ENCODE peak calls at places on chromosomes 2 and 18, in four cellular contexts. O, M, R and T are unnamed samples.

GRCh38 chr2:28492276-28492675 is 3.6 kb upstream of the PLB1 start:
- DNase-seq in O (no peak), M (no peak), R (no peak), T (no peak)

GRCh38 chr18:59001166-59001565 is 136.5 kb downstream of the ZNF532 start:
- DNase-seq in O (no peak), M (no peak), R (no peak), T (no peak)

GRCh38 chr2:133768261-133769021 is 200.2 kb upstream of the NCKAP5 start:
- DNase-seq in O (peak), M (peak), R (no peak), T (peak)

GRCh38 chr18:79800353-79801180 is 2.8 kb downstream of the KCNG2 start:
- DNase-seq in O (no peak), M (no peak), R (no peak), T (no peak)

GRCh38 chr2:135744761-135745314 is 3.2 kb downstream of the UBXN4 start:
- DNase-seq in O (no peak), M (no peak), R (peak), T (no peak)

GRCh38 chr2:45435316-45435715 is 175.8 kb downstream of the SRBD1 start:
- DNase-seq in O (no peak), M (no peak), R (no peak), T (no peak)

GRCh38 chr2:186459009-186459408 is 27.1 kb upstream of the ZC3H15 start:
- DNase-seq in O (no peak), M (no peak), R (peak), T (no peak)

GRCh38 chr2:2520396-2520795 is 189.3 kb upstream of the MYT1L start:
- DNase-seq in O (no peak), M (no peak), R (no peak), T (no peak)

GRCh38 chr18:36402765-36403396 is 105.4 kb downstream of the FHOD3 start:
- DNase-seq in O (peak), M (peak), R (no peak), T (no peak)

GRCh38 chr2:3423492-3424170 is 44.1 kb downstream of the TRAPPC12 start:
- DNase-seq in O (peak), M (peak), R (peak), T (peak)

GRCh38 chr2:78992807-78993517 is 32.5 kb upstream of the REG3G start:
- DNase-seq in O (no peak), M (no peak), R (no peak), T (peak)

GRCh38 chr2:127194447-127194846 is 25.7 kb downstream of the CYP27C1 start:
- DNase-seq in O (no peak), M (no peak), R (no peak), T (no peak)

GRCh38 chr18:25136416-25137132 is 215.4 kb downstream of the ZNF521 start:
- DNase-seq in O (peak), M (peak), R (no peak), T (no peak)

GRCh38 chr2:76973610-76974009 is 548.6 kb downstream of the LRRTM4 start:
- DNase-seq in O (no peak), M (no peak), R (no peak), T (no peak)

GRCh38 chr18:23662309-23663263 is at the start of gene ANKRD29:
- DNase-seq in O (peak), M (peak), R (no peak), T (peak)

GRCh38 chr18:59779979-59780378 is 82.8 kb upstream of the CCBE1 start:
- DNase-seq in O (no peak), M (no peak), R (peak), T (no peak)

GRCh38 chr2:200966770-200967169 is 3.3 kb upstream of the ORC2 start:
- DNase-seq in O (no peak), M (no peak), R (peak), T (no peak)

GRCh38 chr2:114651933-114652332 is 209.5 kb downstream of the DPP10 start:
- DNase-seq in O (no peak), M (no peak), R (no peak), T (no peak)

GRCh38 chr18:57801379-57802165 is 1.5 kb downstream of the ATP8B1 start:
- DNase-seq in O (no peak), M (peak), R (no peak), T (peak)

GRCh38 chr2:120826716-120827410 is 91.2 kb downstream of the GLI2 start:
- DNase-seq in O (peak), M (no peak), R (no peak), T (no peak)

GRCh38 chr2:40287201-40287600 is 164.7 kb downstream of the SLC8A1 start:
- DNase-seq in O (no peak), M (no peak), R (no peak), T (no peak)